ENCODE peak calls at places on chromosomes 5 and 9, in five cellular contexts. F is HCT116, W is cardiac muscle cell, J is RWPE2, U is PC-9. V is an unnamed sample.

GRCh38 chr9:110048976-110049698 is 158.8 kb downstream of the C9orf152 start:
- DNase-seq in J (peak), F (no peak), U (peak), W (peak), V (peak)

GRCh38 chr9:14616188-14616982 is 76.8 kb downstream of the ZDHHC21 start:
- DNase-seq in F (peak), J (no peak), U (no peak), W (peak), V (peak)

GRCh38 chr9:115115117-115115880 is 2.7 kb downstream of the TNC start:
- DNase-seq in F (no peak), J (no peak), U (no peak), W (no peak), V (no peak)

GRCh38 chr5:116480894-116481510 is 93.6 kb downstream of the SEMA6A start:
- DNase-seq in F (no peak), W (no peak), U (no peak), J (no peak), V (peak)

GRCh38 chr9:136093995-136094881 is 851 bp downstream of the NACC2 start:
- DNase-seq in U (peak), F (peak), W (peak), J (no peak), V (peak)

GRCh38 chr9:17938256-17938655 is 359.4 kb downstream of the SH3GL2 start:
- DNase-seq in W (no peak), U (no peak), F (no peak), J (no peak), V (no peak)

GRCh38 chr9:87193925-87194380 is 246.6 kb upstream of the GAS1 start:
- DNase-seq in U (no peak), J (no peak), W (peak), F (no peak), V (peak)

GRCh38 chr9:108163321-108164005 is 673.9 kb upstream of the KLF4 start:
- DNase-seq in F (no peak), U (no peak), W (peak), J (no peak), V (peak)

GRCh38 chr9:113564804-113565237 is 101.3 kb downstream of the RGS3 start:
- DNase-seq in U (peak), F (no peak), W (peak), J (peak), V (peak)

GRCh38 chr9:109568568-109569210 is 70.6 kb upstream of the PTPN3 start:
- DNase-seq in F (no peak), W (no peak), U (no peak), J (no peak), V (no peak)

GRCh38 chr5:10672285-10673044 is 88.6 kb downstream of the DAP start:
- DNase-seq in U (no peak), F (no peak), J (no peak), W (no peak), V (no peak)

GRCh38 chr5:161058751-161059150 is 206.7 kb upstream of the ATP10B start:
- DNase-seq in F (no peak), J (no peak), W (no peak), U (no peak), V (no peak)

GRCh38 chr5:139050432-139050831 is 147.7 kb downstream of the SIL1 start:
- DNase-seq in U (no peak), W (no peak), J (no peak), F (no peak), V (no peak)

GRCh38 chr5:95718203-95718602 is 12.9 kb upstream of the RHOBTB3 start:
- DNase-seq in F (no peak), J (no peak), W (no peak), U (no peak), V (peak)

GRCh38 chr5:65128226-65128625 is 353.5 kb downstream of the ADAMTS6 start:
- DNase-seq in U (no peak), J (no peak), W (no peak), F (no peak), V (peak)

GRCh38 chr9:36949470-36949869 is 84.6 kb downstream of the PAX5 start:
- DNase-seq in J (no peak), F (no peak), W (no peak), U (no peak), V (no peak)

GRCh38 chr5:33032161-33033085 is 321.3 kb downstream of the NPR3 start:
- DNase-seq in F (no peak), J (no peak), U (no peak), W (peak), V (no peak)

GRCh38 chr5:116404001-116404400 is 170.6 kb downstream of the SEMA6A start:
- DNase-seq in F (no peak), J (no peak), U (no peak), W (no peak), V (no peak)

GRCh38 chr5:112878760-112879159 is 17.7 kb downstream of the SRP19 start:
- DNase-seq in F (peak), U (peak), J (no peak), W (peak), V (peak)

GRCh38 chr5:87411586-87412416 is 929 bp downstream of the CCNH start:
- DNase-seq in W (peak), U (peak), J (no peak), F (peak), V (peak)

GRCh38 chr5:35626108-35626507 is 8.4 kb downstream of the SPEF2 start:
- DNase-seq in U (no peak), J (no peak), F (no peak), W (no peak), V (no peak)

GRCh38 chr5:139276426-139276825 is 17.1 kb upstream of the MATR3 start:
- DNase-seq in J (no peak), F (no peak), W (no peak), U (no peak), V (no peak)

GRCh38 chr5:74392698-74393431 is 247.7 kb downstream of the ENC1 start:
- DNase-seq in J (no peak), U (peak), F (no peak), W (peak), V (peak)

GRCh38 chr5:73306741-73307275 is 133.8 kb downstream of the TMEM174 start:
- DNase-seq in W (peak), F (no peak), J (no peak), U (no peak), V (no peak)

GRCh38 chr5:138177936-138178515 is 404 bp downstream of the BRD8 start:
- DNase-seq in J (no peak), F (no peak), W (peak), U (peak), V (peak)

GRCh38 chr9:110978516-110978915 is 59.8 kb downstream of the LPAR1 start:
- DNase-seq in W (no peak), F (no peak), J (no peak), U (no peak), V (no peak)

GRCh38 chr9:109411069-109411761 is 86.9 kb downstream of the PTPN3 start:
- DNase-seq in F (no peak), J (no peak), U (no peak), W (no peak), V (no peak)

GRCh38 chr9:105281926-105282325 is 37.5 kb downstream of the SLC44A1 start:
- DNase-seq in F (no peak), W (no peak), J (no peak), U (no peak), V (peak)
- H3K27ac ChIP-seq in F (no peak), W (no peak), J (peak), U (no peak), V (no peak)

DNA sequence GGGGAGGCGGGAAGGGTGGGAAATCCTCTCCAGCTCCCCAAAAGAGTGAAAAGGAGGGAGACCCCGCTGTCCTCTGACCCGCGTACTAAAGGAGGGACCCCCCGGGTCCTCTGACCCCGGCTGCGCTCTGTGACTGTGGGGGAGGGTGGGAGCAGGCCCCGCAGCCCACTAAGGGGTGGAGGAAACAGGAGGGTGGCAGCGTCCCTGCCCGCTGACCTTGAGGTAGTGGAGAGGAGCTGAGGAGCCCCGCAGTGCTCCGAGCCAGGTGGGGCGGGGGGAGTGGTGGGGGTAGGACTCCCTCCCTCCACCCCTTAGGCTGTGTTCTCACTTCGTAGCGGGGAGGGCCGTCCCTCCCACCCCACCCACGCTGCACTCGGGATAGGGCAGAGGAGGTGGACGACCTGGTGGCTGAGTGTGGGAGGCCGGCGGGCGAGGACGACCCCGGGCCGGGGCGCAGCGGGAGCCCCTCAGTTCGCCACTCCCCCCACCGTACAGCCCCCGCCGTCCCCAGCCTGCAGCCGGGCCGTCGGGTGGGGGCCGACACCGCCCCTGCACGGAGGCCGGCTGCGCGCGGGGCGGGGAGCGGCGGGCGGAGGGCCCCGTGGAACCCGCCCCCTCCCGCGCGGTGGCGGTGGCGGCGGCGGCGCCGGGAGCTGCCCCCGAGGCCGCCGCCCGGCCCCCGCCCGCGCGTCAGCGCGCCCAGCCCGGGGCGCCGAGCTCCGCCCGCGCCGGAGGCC is at the start of gene ADCY2:
- DNase-seq in W (no peak), J (no peak), F (no peak), U (no peak), V (no peak)
- H3K27ac ChIP-seq in W (no peak), J (no peak), F (no peak), U (no peak), V (no peak)

GRCh38 chr5:163379298-163380155 is 57.9 kb upstream of the CCNG1 start:
- DNase-seq in J (no peak), U (peak), F (peak), W (peak), V (peak)
- H3K27ac ChIP-seq in J (peak), U (peak), F (peak), W (no peak), V (peak)

GRCh38 chr5:167294861-167295685 is 996.4 kb upstream of the WWC1 start:
- DNase-seq in W (peak), U (peak), J (peak), F (peak), V (peak)
- H3K27ac ChIP-seq in W (no peak), U (peak), J (peak), F (no peak), V (peak)

GRCh38 chr9:130239741-130240241 is 25.8 kb upstream of the HMCN2 start:
- DNase-seq in U (peak), W (no peak), F (no peak), J (no peak), V (no peak)
- H3K27ac ChIP-seq in U (no peak), W (no peak), F (no peak), J (no peak), V (no peak)

DNA sequence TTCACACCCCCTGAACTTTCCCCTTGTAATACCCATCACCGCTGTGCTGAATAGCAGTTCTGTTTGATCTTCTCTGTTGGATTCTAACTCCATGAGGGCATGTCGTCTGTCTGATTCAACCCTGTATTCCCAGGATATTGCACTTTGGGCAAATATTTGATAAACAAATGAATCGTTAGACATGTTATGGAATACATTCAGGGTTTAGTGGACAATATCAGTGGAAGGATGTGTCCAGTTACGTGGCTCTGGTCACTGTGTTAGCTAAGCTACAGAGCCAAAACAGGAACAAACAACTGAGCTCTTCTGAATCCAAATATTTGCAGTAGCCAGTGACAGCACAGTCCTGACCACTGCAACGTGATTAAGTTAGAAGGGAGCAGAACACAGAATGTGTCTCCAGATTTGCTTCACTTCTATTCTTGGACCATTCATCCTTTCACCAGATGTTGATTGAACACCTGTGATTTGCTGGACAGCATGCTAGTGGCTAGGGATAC is 13.2 kb downstream of the ANGPTL2 start:
- DNase-seq in U (no peak), F (no peak), W (no peak), J (no peak), V (peak)
- H3K27ac ChIP-seq in U (no peak), F (no peak), W (no peak), J (no peak), V (no peak)

GRCh38 chr5:175582697-175583096 is 75.2 kb upstream of the HRH2 start:
- DNase-seq in U (no peak), J (peak), W (no peak), F (no peak), V (no peak)
- H3K27ac ChIP-seq in U (no peak), J (peak), W (no peak), F (no peak), V (no peak)

GRCh38 chr5:68250662-68251298 is 35.2 kb downstream of the PIK3R1 start:
- DNase-seq in F (no peak), J (no peak), W (no peak), U (no peak), V (no peak)
- H3K27ac ChIP-seq in F (no peak), J (peak), W (peak), U (no peak), V (no peak)

GRCh38 chr5:142796492-142797109 is 26.4 kb downstream of the ARHGAP26 start:
- DNase-seq in W (no peak), J (no peak), F (no peak), U (no peak), V (no peak)

GRCh38 chr5:142797420-142797819 is 27.2 kb downstream of the ARHGAP26 start:
- DNase-seq in F (no peak), W (no peak), J (no peak), U (no peak), V (no peak)

GRCh38 chr5:142800776-142801494 is 30.8 kb downstream of the ARHGAP26 start:
- DNase-seq in W (no peak), J (no peak), U (no peak), F (no peak), V (no peak)

GRCh38 chr5:142795246-142795645 is 25.1 kb downstream of the ARHGAP26 start:
- DNase-seq in J (no peak), F (no peak), U (no peak), W (no peak), V (no peak)

DNA sequence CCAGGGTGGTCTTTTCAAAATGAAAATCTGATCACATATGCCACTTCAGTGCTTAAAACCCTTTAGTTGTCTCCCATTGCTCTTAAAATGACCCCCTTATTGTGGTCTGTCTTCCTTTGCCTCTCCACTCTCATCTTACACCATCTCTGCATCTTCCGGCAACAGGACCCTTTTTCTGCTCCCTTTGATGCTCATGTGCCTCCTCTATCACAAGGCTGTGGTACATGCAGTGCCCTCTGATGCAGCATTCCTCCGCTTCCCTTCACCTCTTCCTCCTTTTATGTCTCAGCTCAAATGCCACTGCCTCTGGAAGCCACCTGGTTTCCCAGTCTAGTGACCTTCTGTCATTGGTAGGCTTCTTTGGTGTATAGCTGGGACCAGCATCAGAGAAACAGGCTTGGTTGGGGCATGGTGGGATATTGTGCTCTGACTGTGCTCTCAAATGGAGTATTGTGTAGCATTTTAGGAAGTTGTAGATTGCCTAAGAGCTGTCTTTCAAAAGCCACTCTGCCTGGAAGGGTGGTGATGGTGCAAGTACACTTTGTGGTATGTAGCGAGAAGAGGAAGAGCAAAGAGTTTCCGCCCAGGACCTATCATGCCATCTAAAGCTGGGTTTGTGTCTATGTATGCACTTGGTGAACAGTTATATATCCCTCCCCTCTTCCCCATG is 28.1 kb downstream of the ARHGAP26 start:
- DNase-seq in U (no peak), J (no peak), F (no peak), W (no peak), V (no peak)
- H3K27ac ChIP-seq in U (no peak), J (no peak), F (no peak), W (no peak), V (no peak)

V was measured in mesenchymal stem cell.